ENCODE peak calls at places on chromosomes 16 and 17, in four cellular contexts. C, Q, I and T are unnamed samples.

GRCh38 chr17:47844230-47844629 is 3.2 kb upstream of the SCRN2 start:
- DNase-seq in Q (no peak), C (no peak), I (no peak), T (no peak)

GRCh38 chr17:35743911-35744328 is 9.1 kb downstream of the GAS2L2 start:
- DNase-seq in C (no peak), I (no peak), Q (no peak), T (no peak)

GRCh38 chr17:79657036-79657435 is 46.2 kb upstream of the RBFOX3 start:
- DNase-seq in I (no peak), Q (no peak), C (no peak), T (no peak)

GRCh38 chr17:81697261-81698044 is 5.7 kb upstream of the MRPL12 start:
- DNase-seq in C (no peak), I (no peak), Q (no peak), T (no peak)

GRCh38 chr17:968812-969766 is 10.5 kb downstream of the NXN start:
- DNase-seq in Q (no peak), I (no peak), C (no peak), T (no peak)

GRCh38 chr16:84608281-84608680 is 9.6 kb downstream of the COTL1 start:
- DNase-seq in C (no peak), I (no peak), Q (no peak), T (no peak)

GRCh38 chr16:1316033-1316405 is 6.6 kb downstream of the UBE2I start:
- DNase-seq in C (no peak), Q (no peak), I (no peak), T (no peak)

GRCh38 chr16:87101903-87102302 is 215.3 kb downstream of the C16orf95 start:
- DNase-seq in C (no peak), Q (no peak), I (no peak), T (no peak)

GRCh38 chr17:27756467-27757371 is 43.6 kb downstream of the NOS2 start:
- DNase-seq in I (peak), C (no peak), Q (no peak), T (peak)

GRCh38 chr16:57600048-57600835 is 28.2 kb upstream of the ADGRG1 start:
- DNase-seq in I (peak), Q (no peak), C (no peak), T (no peak)

GRCh38 chr17:62014526-62014925 is 50.6 kb downstream of the MED13 start:
- DNase-seq in C (no peak), Q (no peak), I (no peak), T (no peak)

GRCh38 chr16:88967800-88968588 is 9.0 kb downstream of the CBFA2T3 start:
- DNase-seq in Q (peak), C (no peak), I (peak), T (no peak)

GRCh38 chr17:81003711-81004335 is 12.2 kb downstream of the CHMP6 start:
- DNase-seq in C (no peak), Q (no peak), I (peak), T (no peak)

GRCh38 chr16:85750021-85750826 is 672 bp downstream of the C16orf74 start:
- DNase-seq in Q (no peak), C (peak), I (peak), T (no peak)

DNA sequence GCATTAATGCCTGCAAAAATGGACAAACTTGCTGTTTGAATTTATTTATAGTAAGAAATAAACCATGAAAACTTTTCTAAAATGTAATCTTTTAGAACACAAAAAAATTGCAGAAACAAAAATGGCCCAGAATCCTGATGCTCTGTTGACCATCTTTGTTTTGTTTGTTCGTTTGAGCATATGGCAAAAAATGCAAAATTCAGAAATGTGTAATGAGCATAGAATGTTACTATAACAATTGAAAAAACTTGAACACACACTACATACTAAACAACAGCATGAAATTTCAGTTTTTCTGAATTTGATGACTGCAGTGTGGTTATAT is 1.1 kb upstream of the KPNA2 start:
- DNase-seq in C (no peak), I (no peak), Q (no peak), T (no peak)
- TF ChIP-seq POLR2A in C (no peak), I (no peak), Q (no peak), T (no peak)

GRCh38 chr17:8248751-8249607 is at the start of gene PFAS:
- DNase-seq in C (peak), Q (peak), I (peak), T (peak)
- TF ChIP-seq POLR2A in C (peak), Q (peak), I (peak), T (peak)

GRCh38 chr16:27370318-27370717 is 31.7 kb upstream of the IL21R start:
- DNase-seq in I (no peak), C (no peak), Q (no peak), T (no peak)

GRCh38 chr16:27366687-27367462 is 35.1 kb upstream of the IL21R start:
- DNase-seq in I (no peak), C (no peak), Q (no peak), T (no peak)

GRCh38 chr16:27367463-27368357 is 34.3 kb upstream of the IL21R start:
- DNase-seq in C (peak), Q (peak), I (peak), T (peak)

GRCh38 chr16:27369806-27370205 is 32.2 kb upstream of the IL21R start:
- DNase-seq in Q (no peak), C (no peak), I (no peak), T (no peak)

DNA sequence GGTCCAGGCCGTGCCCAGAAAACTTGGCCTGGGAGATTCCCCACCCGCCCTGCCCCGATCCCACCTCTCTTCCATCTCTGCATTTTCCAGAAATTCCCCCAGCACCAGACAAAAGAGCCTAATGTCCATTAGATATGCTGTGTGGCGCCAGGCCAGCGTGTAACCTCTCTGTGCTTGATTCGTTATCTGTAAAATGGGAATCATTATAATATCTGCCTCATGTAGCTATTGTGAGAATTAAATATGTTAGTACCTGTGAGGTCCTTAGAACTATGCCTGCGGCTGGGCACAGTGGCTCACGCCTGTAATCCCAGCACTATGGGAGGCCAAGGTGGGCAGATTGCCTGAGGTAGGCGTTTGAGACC is 33.6 kb upstream of the IL21R start:
- DNase-seq in I (no peak), Q (no peak), C (no peak), T (no peak)
- TF ChIP-seq POLR2A in I (no peak), Q (no peak), C (no peak), T (no peak)

GRCh38 chr17:50345443-50346312 is at the start of gene XYLT2:
- DNase-seq in Q (peak), C (peak), I (peak), T (peak)
- TF ChIP-seq POLR2A in Q (peak), C (peak), I (peak), T (no peak)

DNA sequence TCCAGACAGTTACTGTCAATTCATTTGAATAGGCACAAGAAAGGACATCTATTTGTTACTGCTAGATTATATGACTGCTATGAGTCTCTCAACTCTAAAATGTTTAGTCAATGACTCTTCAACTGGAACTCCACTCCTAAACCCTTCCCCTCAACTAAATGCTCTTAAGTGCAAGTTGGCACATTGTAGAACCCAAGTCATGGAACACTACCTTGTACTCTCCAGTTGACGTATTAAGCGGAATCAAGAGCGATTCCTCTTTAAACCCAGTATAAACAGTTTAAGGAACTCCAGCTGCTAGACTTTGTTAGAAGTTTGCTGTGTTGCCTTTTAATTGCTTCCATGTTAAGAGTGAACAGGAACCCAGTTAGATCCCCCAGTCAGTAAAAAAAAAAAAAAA is 44.6 kb downstream of the STH start:
- DNase-seq in I (no peak), C (no peak), Q (no peak), T (no peak)
- TF ChIP-seq POLR2A in I (no peak), C (no peak), Q (no peak), T (no peak)